ENCODE peak calls at places on chromosomes 6 and 20, in four cellular contexts. E is RKO, T is OCI-LY7, A is Right ventricle myocardium superior. O is an unnamed sample.

GRCh38 chr20:25549172-25549865 is 36.0 kb downstream of the NINL start:
- DNase-seq in E (no peak), T (no peak), A (no peak), O (no peak)

GRCh38 chr20:63089051-63089907 is 82.5 kb upstream of the BHLHE23 start:
- DNase-seq in E (no peak), T (no peak), A (peak; percentile 33), O (no peak)

GRCh38 chr6:34274129-34274528 is 25.3 kb upstream of the SMIM29 start:
- DNase-seq in E (no peak), T (no peak), A (no peak), O (no peak)

GRCh38 chr6:20325641-20326421 is 75.8 kb upstream of the E2F3 start:
- DNase-seq in E (no peak), T (no peak), A (no peak), O (peak; percentile 25)

GRCh38 chr20:62320581-62321354 is 18.0 kb downstream of the ADRM1 start:
- DNase-seq in E (peak; percentile 50), T (peak; percentile 69), A (no peak), O (no peak)

GRCh38 chr6:143301204-143301603 is 149.3 kb downstream of the ADAT2 start:
- DNase-seq in E (no peak), T (no peak), A (no peak), O (no peak)

GRCh38 chr6:18861182-18861581 is 474.0 kb downstream of the RNF144B start:
- DNase-seq in E (no peak), T (no peak), A (no peak), O (no peak)

GRCh38 chr20:5153152-5153467 is 26.3 kb downstream of the CDS2 start:
- DNase-seq in E (no peak), T (no peak), A (no peak), O (no peak)

GRCh38 chr6:2426561-2427340 is 181.3 kb upstream of the GMDS start:
- DNase-seq in E (no peak), T (no peak), A (no peak), O (no peak)

GRCh38 chr6:150734235-150734634 is 131.3 kb upstream of the MTHFD1L start:
- DNase-seq in E (peak; percentile 49), T (no peak), A (no peak), O (no peak)

GRCh38 chr6:83371428-83371827 is 59.4 kb downstream of the ME1 start:
- DNase-seq in E (no peak), T (no peak), A (no peak), O (no peak)

GRCh38 chr6:136921521-136921935 is 573 bp upstream of the SLC35D3 start:
- DNase-seq in E (no peak), T (no peak), A (no peak), O (peak; percentile 40)

GRCh38 chr6:19415605-19416326 is 421.4 kb upstream of the ID4 start:
- DNase-seq in E (peak; percentile 15), T (no peak), A (no peak), O (no peak)

GRCh38 chr6:75317503-75318206 is 33.1 kb upstream of the TMEM30A start:
- DNase-seq in E (no peak), T (no peak), A (no peak), O (no peak)

GRCh38 chr6:169863710-169864109 is 112.3 kb downstream of the ERMARD start:
- DNase-seq in E (no peak), T (no peak), A (no peak), O (no peak)

GRCh38 chr6:14456941-14457340 is 339.4 kb downstream of the CD83 start:
- DNase-seq in E (no peak), T (no peak), A (no peak), O (no peak)

GRCh38 chr20:49647509-49647908 is 66.2 kb downstream of the B4GALT5 start:
- DNase-seq in E (no peak), T (no peak), A (no peak), O (no peak)

GRCh38 chr6:684831-685636 is 7.9 kb downstream of the EXOC2 start:
- DNase-seq in E (no peak), T (no peak), A (no peak), O (no peak)

GRCh38 chr6:38933426-38933825 is 115.2 kb upstream of the GLP1R start:
- DNase-seq in E (peak; percentile 61), T (no peak), A (no peak), O (peak; percentile 26)

GRCh38 chr20:43558412-43559146 is at the start of gene SGK2:
- DNase-seq in E (no peak), T (no peak), A (peak; percentile 31), O (no peak)

O was measured in KBM-7.